ENCODE peak calls at places on chromosomes 5 and 9, in four cellular contexts. U is lower leg skin, F is tibial artery, L is A549. M is an unnamed sample.

GRCh38 chr9:83280259-83280658 is 217.3 kb upstream of the RASEF start:
- DNase-seq in U (no peak), F (no peak), L (no peak), M (no peak)

GRCh38 chr9:124870723-124871122 is 8.8 kb downstream of the ARPC5L start:
- DNase-seq in U (no peak), F (no peak), L (no peak), M (no peak)

GRCh38 chr9:6852243-6852963 is 94.6 kb downstream of the KDM4C start:
- DNase-seq in U (no peak), F (no peak), L (peak), M (no peak)

GRCh38 chr5:158383485-158383884 is 524.5 kb upstream of the CLINT1 start:
- DNase-seq in U (no peak), F (no peak), L (no peak), M (no peak)

GRCh38 chr5:147391781-147392180 is 118.1 kb downstream of the DPYSL3 start:
- DNase-seq in U (no peak), F (peak), L (peak), M (peak)

GRCh38 chr9:127523312-127523851 is 72.1 kb downstream of the LRSAM1 start:
- DNase-seq in U (no peak), F (no peak), L (no peak), M (peak)

GRCh38 chr5:20368581-20368980 is 380.6 kb upstream of the CDH18 start:
- DNase-seq in U (no peak), F (no peak), L (no peak), M (no peak)

GRCh38 chr9:2787065-2787464 is 56.8 kb downstream of the PUM3 start:
- DNase-seq in U (no peak), F (no peak), L (no peak), M (no peak)

GRCh38 chr9:92954078-92954861 is 6.9 kb downstream of the FGD3 start:
- DNase-seq in U (peak), F (no peak), L (no peak), M (peak)

GRCh38 chr9:131461166-131461565 is 41.6 kb upstream of the POMT1 start:
- DNase-seq in U (no peak), F (no peak), L (no peak), M (no peak)

GRCh38 chr9:136805207-136805740 is 2.5 kb upstream of the RABL6 start:
- DNase-seq in U (no peak), F (no peak), L (no peak), M (no peak)

GRCh38 chr5:171420429-171421231 is 1.2 kb downstream of the FGF18 start:
- DNase-seq in U (no peak), F (peak), L (no peak), M (no peak)

GRCh38 chr5:170025853-170026252 is 45.6 kb upstream of the INSYN2B start:
- DNase-seq in U (no peak), F (no peak), L (no peak), M (no peak)

GRCh38 chr5:133337795-133338445 is 274.4 kb downstream of the FSTL4 start:
- DNase-seq in U (no peak), F (no peak), L (no peak), M (no peak)

GRCh38 chr9:88777498-88778312 is 213.6 kb upstream of the S1PR3 start:
- DNase-seq in U (no peak), F (no peak), L (no peak), M (no peak)

GRCh38 chr9:97237311-97237786 is 70.1 kb upstream of the CCDC180 start:
- DNase-seq in U (no peak), F (no peak), L (no peak), M (no peak)
- H3K4me3 ChIP-seq in U (no peak), F (peak), L (peak), M (no peak)

GRCh38 chr5:173318881-173319609 is 9.2 kb downstream of the STC2 start:
- DNase-seq in U (no peak), F (no peak), L (no peak), M (no peak)

GRCh38 chr5:173319610-173320100 is 8.6 kb downstream of the STC2 start:
- DNase-seq in U (no peak), F (no peak), L (no peak), M (no peak)

GRCh38 chr5:173321886-173322285 is 6.3 kb downstream of the STC2 start:
- DNase-seq in U (no peak), F (no peak), L (no peak), M (no peak)

GRCh38 chr5:173318338-173318737 is 9.9 kb downstream of the STC2 start:
- DNase-seq in U (no peak), F (no peak), L (no peak), M (no peak)

DNA sequence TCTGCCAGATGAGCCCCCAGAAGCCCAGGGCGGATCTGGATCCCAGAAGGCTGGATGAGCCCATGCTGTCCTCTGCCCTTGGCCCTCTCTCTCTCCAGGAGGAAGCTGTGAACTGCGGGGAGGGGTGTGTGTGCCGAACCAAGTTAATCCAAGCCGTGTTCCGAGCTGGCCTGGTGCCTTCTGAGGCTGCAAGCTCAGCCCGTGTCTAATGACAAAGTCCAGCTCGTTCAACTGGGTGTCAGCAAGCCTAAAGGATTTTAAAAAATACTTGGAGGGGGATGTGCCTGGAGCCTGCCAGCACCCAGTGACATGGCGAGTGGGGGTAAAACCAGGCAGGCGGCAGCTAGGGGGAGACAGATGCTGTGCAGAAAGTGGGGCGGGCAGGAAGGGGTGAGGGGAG is 8.0 kb downstream of the STC2 start:
- DNase-seq in U (no peak), F (no peak), L (no peak), M (no peak)
- TF ChIP-seq CTCF in U (no peak), F (no peak), L (no peak), M (no peak)

DNA sequence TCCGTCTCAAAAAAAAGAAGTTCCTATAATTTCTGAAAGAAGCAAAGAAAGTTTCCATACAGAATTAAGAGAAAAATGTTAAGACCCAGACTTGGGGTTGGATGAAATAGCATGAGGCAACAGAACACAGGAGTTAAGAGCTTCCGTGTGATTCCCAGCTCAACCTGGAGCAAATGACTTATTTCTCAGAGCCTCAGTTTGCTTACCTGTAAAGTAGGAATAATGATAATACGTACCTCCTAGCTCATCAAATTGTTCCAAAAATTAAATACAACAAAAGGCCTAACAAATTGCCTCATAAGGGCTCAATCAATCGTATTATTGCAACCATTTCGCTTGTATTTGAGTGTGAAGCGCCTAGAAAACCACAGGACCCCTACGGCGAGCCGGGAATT is 600 bp upstream of the GPR107 start:
- DNase-seq in U (no peak), F (no peak), L (no peak), M (no peak)
- H3K4me3 ChIP-seq in U (peak), F (peak), L (peak), M (peak)

GRCh38 chr9:38422555-38423245 is 1.6 kb downstream of the IGFBPL1 start:
- DNase-seq in U (no peak), F (no peak), L (no peak), M (no peak)

GRCh38 chr9:38423939-38424843 is at the start of gene IGFBPL1:
- DNase-seq in U (no peak), F (no peak), L (peak), M (no peak)

GRCh38 chr9:38424918-38425317 is 664 bp upstream of the IGFBPL1 start:
- DNase-seq in U (no peak), F (no peak), L (no peak), M (no peak)

GRCh38 chr9:38421498-38422211 is 2.6 kb downstream of the IGFBPL1 start:
- DNase-seq in U (no peak), F (no peak), L (no peak), M (no peak)

DNA sequence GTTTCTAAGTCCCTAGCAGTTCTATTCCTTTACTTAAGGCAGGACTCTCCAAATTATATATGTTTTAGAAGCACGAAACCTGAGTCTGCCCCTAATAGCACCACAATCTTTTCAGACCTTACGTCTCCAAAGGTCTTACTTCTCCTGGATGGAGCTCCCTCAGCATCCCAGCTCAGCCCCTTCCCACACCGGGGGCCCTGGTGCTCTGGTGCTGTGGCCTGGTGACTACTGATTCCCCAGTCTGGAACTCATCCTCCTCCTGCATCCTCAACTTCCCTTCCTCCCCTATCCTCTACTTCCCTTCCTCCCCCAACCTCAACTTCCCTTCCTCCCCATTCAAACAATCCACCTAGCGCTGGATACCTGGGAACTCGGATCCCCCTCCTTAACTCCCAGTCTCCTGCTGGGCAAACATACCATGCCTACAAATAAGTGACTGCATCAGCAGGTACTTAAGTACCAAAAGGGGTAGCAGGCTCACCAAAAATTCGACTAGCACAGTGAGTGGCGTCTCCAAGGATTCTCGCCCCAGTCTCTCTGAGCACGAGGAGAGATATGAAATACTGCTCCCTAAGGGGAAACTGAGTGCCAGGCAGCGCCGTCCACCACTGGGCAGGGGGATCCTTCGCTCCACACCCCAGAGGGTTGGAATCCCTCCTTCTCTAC is 848 bp downstream of the IGFBPL1 start:
- DNase-seq in U (no peak), F (no peak), L (no peak), M (no peak)
- TF ChIP-seq CTCF in U (no peak), F (no peak), L (no peak), M (no peak)

M was measured in GM12864.